ENCODE peak calls at places on chromosomes 13 and 19, in six cellular contexts. Q is tibial artery, E is PC-9, U is body of pancreas, V is DND-41, Y is tibial nerve. P is an unnamed sample. For H3K36me3, the result is how much of the 10 kb centered on the place peaks cover.

GRCh38 chr19:53130506-53130905 is 2.2 kb downstream of the ZNF415 start:
- DNase-seq in V (no peak), Y (no peak), Q (no peak), E (no peak), U (no peak), P (no peak)

GRCh38 chr19:46493236-46494114 is 2.2 kb downstream of the PNMA8B start:
- DNase-seq in E (no peak), Y (no peak), Q (no peak), V (no peak), U (no peak), P (no peak)

GRCh38 chr13:38702609-38703008 is 15.7 kb downstream of the FREM2 start:
- DNase-seq in E (no peak), Y (no peak), U (no peak), Q (no peak), V (no peak), P (no peak)

GRCh38 chr13:22717036-22717435 is 463.7 kb upstream of the SGCG start:
- DNase-seq in Q (no peak), V (no peak), U (no peak), E (no peak), Y (no peak), P (no peak)

GRCh38 chr19:11164278-11164677 is 8.7 kb upstream of the SPC24 start:
- DNase-seq in E (no peak), U (no peak), V (no peak), Q (no peak), Y (no peak), P (no peak)

GRCh38 chr13:42073683-42074082 is 25.2 kb downstream of the DGKH start:
- DNase-seq in Y (no peak), Q (no peak), V (no peak), E (no peak), U (no peak), P (no peak)

GRCh38 chr13:73956795-73957408 is 177.3 kb downstream of the KLF12 start:
- DNase-seq in E (no peak), Q (no peak), U (no peak), Y (no peak), V (no peak), P (no peak)

GRCh38 chr13:86601351-86601750 is 802.1 kb upstream of the SLITRK6 start:
- DNase-seq in Q (no peak), V (no peak), E (no peak), U (no peak), Y (no peak), P (no peak)

GRCh38 chr19:11435833-11436313 is 438 bp downstream of the PRKCSH start:
- DNase-seq in Y (no peak), Q (no peak), U (peak), E (no peak), V (no peak), P (no peak)

GRCh38 chr19:55342044-55342531 is 2.4 kb downstream of the KMT5C start:
- DNase-seq in U (no peak), E (no peak), V (no peak), Y (no peak), Q (no peak), P (no peak)

GRCh38 chr13:44879452-44880058 is 109.7 kb downstream of the NUFIP1 start:
- DNase-seq in V (no peak), E (no peak), Y (no peak), Q (no peak), U (peak), P (no peak)

GRCh38 chr19:13149628-13150186 is 468 bp downstream of the STX10 start:
- DNase-seq in E (peak), U (peak), Q (peak), Y (no peak), V (peak), P (no peak)

GRCh38 chr19:31348416-31349159 is 648 bp downstream of the TSHZ3 start:
- DNase-seq in Y (peak), V (peak), U (no peak), E (no peak), Q (no peak), P (no peak)

GRCh38 chr13:90912247-90912646 is 435.2 kb upstream of the MIR17HG start:
- DNase-seq in V (no peak), E (no peak), Y (no peak), Q (no peak), U (no peak), P (no peak)

GRCh38 chr13:65112123-65113075 is 2117.7 kb downstream of the PCDH9 start:
- DNase-seq in Q (no peak), E (no peak), V (no peak), U (no peak), Y (no peak), P (peak)

GRCh38 chr19:43895727-43896126 is 39.4 kb downstream of the ZNF45 start:
- DNase-seq in Q (no peak), U (no peak), V (no peak), Y (no peak), E (no peak), P (no peak)

GRCh38 chr13:82294226-82294625 is 1588.0 kb downstream of the SLITRK1 start:
- DNase-seq in Y (no peak), V (no peak), Q (no peak), U (no peak), E (no peak), P (no peak)

GRCh38 chr19:38233740-38234251 is 9.8 kb upstream of the DPF1 start:
- DNase-seq in V (peak), Y (peak), U (peak), E (peak), Q (peak), P (no peak)

GRCh38 chr13:25171517-25172302 is at the start of gene AMER2:
- DNase-seq in U (peak), Y (peak), Q (no peak), E (no peak), V (no peak), P (no peak)

GRCh38 chr13:34608326-34608725 is 333.7 kb upstream of the NBEA start:
- DNase-seq in E (no peak), U (no peak), Q (no peak), V (no peak), Y (no peak), P (no peak)

GRCh38 chr13:112968910-112969691 is at the start of gene MCF2L:
- DNase-seq in E (peak), U (peak), Q (peak), V (peak), Y (no peak), P (no peak)

GRCh38 chr19:39264306-39265290 is 3.6 kb upstream of the IFNL2 start:
- DNase-seq in U (no peak), E (no peak), Q (no peak), V (no peak), Y (no peak), P (no peak)

GRCh38 chr13:101452519-101453485 is at the start of gene ITGBL1:
- DNase-seq in E (peak), U (no peak), Y (no peak), Q (peak), V (no peak), P (no peak)

GRCh38 chr13:104854698-104855097 is 1680.8 kb downstream of the EFNB2 start:
- DNase-seq in U (no peak), Q (no peak), V (no peak), Y (no peak), E (no peak), P (no peak)

GRCh38 chr13:89003656-89004055 is 1332.5 kb downstream of the SLITRK5 start:
- DNase-seq in Y (no peak), Q (no peak), V (no peak), U (no peak), E (no peak), P (no peak)

GRCh38 chr19:38837656-38838121 is 6.1 kb upstream of the ECH1 start:
- DNase-seq in Q (no peak), U (no peak), V (no peak), E (peak), Y (no peak), P (no peak)

GRCh38 chr19:46068345-46069258 is 27.8 kb upstream of the IGFL4 start:
- DNase-seq in V (no peak), E (peak), Y (no peak), Q (no peak), U (no peak), P (peak)

GRCh38 chr19:38617764-38618589 is at the start of gene MAP4K1:
- DNase-seq in E (no peak), Q (no peak), U (peak), V (peak), Y (no peak), P (no peak)

GRCh38 chr19:51799311-51799997 is 4.5 kb downstream of the FPR3 start:
- DNase-seq in V (no peak), E (peak), Q (peak), Y (peak), U (peak), P (peak)

GRCh38 chr13:80265348-80265747 is 75.6 kb downstream of the SPRY2 start:
- DNase-seq in Q (no peak), E (no peak), V (no peak), Y (no peak), U (no peak), P (no peak)

GRCh38 chr19:50909240-50910070 is 1.7 kb downstream of the KLK4 start:
- DNase-seq in E (peak), Q (no peak), U (peak), Y (peak), V (peak), P (no peak)

DNA sequence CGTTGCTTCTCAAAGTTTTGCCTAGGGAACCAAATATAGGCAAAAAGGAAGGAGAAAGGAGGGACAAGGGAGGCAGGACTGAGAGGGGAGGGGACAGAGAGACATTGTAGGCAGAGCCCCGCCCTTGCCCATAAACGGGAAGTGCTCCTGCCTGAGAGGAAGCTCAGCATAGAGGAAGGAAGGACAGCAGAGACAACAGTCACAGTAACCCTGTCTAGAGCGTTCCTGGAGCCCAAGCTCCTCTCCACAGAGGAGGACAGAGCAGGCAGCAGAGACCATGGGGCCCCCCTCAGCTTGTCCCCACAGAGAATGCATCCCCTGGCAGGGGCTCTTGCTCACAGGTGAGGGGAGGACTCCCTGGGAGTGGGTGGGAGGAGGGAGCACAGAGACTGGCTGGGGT is at the start of gene CEACAM21:
- DNase-seq in V (peak), U (no peak), Q (no peak), E (no peak), Y (peak), P (no peak)
- H3K4me3 ChIP-seq in V (no peak), U (no peak), Q (no peak), E (no peak), Y (no peak), P (no peak)

GRCh38 chr13:28380319-28380718 is 114.6 kb downstream of the FLT1 start:
- DNase-seq in U (no peak), V (no peak), E (no peak), Y (no peak), Q (no peak), P (no peak)

GRCh38 chr13:28373803-28374202 is 121.1 kb downstream of the FLT1 start:
- DNase-seq in E (no peak), Y (no peak), Q (no peak), U (no peak), V (no peak), P (no peak)

GRCh38 chr13:28376604-28377003 is 118.3 kb downstream of the FLT1 start:
- DNase-seq in U (no peak), Y (no peak), V (no peak), E (no peak), Q (no peak), P (no peak)

GRCh38 chr13:28379371-28380083 is 115.4 kb downstream of the FLT1 start:
- DNase-seq in U (no peak), E (no peak), Q (no peak), V (no peak), Y (no peak), P (no peak)

GRCh38 chr13:28375250-28375930 is 119.5 kb downstream of the FLT1 start:
- DNase-seq in Y (no peak), Q (no peak), V (no peak), E (no peak), U (no peak), P (no peak)
- TF ChIP-seq CTCF in Y (no peak), Q (no peak), V (no peak), E (no peak), U (no peak), P (no peak)

DNA sequence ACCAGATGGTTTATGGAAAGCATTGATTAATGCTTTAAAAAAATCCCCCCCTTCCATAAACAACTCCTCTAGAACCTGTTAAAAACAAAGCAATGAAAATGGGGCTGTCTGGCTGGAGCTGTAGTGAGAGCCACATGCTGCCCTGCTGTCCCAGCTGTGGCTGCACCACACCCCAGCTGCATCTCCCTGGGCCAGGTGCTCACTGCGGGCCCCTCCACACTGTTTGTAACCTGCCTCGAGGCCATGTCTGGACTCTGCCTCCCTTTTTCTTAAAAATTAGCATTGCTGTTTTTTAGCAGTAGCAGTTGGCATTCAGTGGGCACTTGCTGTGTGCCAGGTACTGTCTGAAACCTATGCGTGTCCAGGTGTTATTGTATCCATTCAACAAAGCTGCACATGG is 15.2 kb upstream of the F2RL3 start:
- DNase-seq in Y (no peak), E (no peak), V (no peak), U (no peak), Q (no peak), P (no peak)
- H3K36me3 ChIP-seq in Y (under half), E (under half), V (half or more), U (under half), Q (half or more), P (under half)

GRCh38 chr19:7919681-7920519 is at the start of gene SNAPC2:
- DNase-seq in V (peak), Y (peak), Q (peak), U (peak), E (peak), P (peak)

GRCh38 chr19:7916908-7917291 is 2.3 kb downstream of the TGFBR3L start:
- DNase-seq in Q (no peak), Y (no peak), V (no peak), U (no peak), E (no peak), P (no peak)

GRCh38 chr19:7917292-7918061 is 2.7 kb upstream of the SNAPC2 start:
- DNase-seq in Y (no peak), U (peak), E (no peak), V (no peak), Q (peak), P (no peak)

GRCh38 chr19:7920520-7921301 is 573 bp downstream of the SNAPC2 start:
- DNase-seq in Q (peak), U (peak), V (peak), E (peak), Y (peak), P (peak)

DNA sequence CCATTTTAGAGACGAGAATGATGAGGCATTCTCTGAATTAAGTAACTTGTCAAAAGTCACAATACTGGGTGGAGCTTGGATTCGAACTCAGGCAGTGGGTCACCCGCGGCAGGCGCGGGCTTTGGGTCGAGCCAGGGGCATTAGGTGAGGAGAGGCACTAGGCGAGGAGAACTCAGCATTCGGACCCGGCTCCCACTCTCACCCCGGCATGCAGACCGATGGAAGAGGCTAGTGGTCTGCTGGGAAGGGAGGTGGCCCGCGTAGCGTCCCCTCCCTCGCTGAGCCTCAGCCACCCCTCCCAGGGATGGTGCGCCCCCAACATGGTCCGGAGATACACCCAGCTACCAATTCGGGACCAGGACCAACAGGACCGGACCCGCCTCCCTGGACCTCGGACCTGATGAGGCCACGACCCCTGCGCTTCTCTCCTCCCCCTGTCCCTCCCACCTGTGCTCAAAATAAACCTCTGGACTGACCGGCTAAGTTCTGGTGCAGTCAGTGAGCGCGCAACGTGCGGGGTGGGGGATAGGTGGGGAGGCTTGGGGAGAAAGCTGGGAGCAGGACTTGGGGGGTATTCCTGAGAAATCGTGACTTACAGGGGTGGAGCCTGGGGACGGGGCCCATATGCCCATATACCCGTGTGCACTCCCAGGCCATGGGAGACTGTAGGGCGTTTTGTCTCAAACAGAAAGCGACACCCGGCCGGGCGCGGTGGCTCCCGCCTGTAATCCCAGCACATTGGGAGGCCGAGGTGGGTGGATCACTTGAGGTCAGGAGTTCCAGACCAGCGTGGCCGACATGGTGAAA is 1.3 kb upstream of the SNAPC2 start:
- DNase-seq in Q (no peak), V (no peak), Y (no peak), E (no peak), U (no peak), P (no peak)
- H3K4me3 ChIP-seq in Q (no peak), V (no peak), Y (no peak), E (peak), U (no peak), P (no peak)

GRCh38 chr13:32791545-32792172 is 205.4 kb downstream of the PDS5B start:
- DNase-seq in Y (no peak), V (peak), U (no peak), E (peak), Q (no peak), P (no peak)

DNA sequence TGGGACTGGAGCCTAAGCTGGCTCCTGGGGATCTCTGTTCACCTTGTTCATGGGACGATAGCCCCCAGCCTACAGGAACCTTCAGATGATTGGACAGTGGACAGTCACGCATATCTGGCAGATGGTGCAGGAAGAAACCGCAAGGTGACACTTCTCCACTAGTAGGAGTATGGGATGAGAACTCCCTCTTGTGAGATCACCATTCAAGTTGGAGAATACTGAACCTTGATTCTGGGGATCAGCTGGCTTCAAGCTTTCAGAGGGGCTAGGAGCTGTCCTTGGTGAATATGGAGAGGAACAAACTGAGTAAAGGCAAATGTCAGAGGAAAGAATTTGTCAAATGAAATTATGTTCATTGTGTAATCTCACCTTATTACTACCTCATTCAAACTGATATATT is 204.5 kb downstream of the PDS5B start:
- DNase-seq in Y (no peak), U (no peak), V (no peak), E (no peak), Q (no peak), P (no peak)
- TF ChIP-seq CTCF in Y (no peak), U (no peak), V (peak), E (no peak), Q (no peak), P (no peak)

P was measured in BJ.